ENCODE peak calls at places on chromosomes 16 and 17, in nine cellular contexts. H is coronary artery; Y is CD8-positive, alpha-beta T cell; F is transverse colon; V is A549; I is PC-3; Q is aorta; J is breast epithelium; B is body of pancreas. O is an unnamed sample.

GRCh38 chr17:70523407-70523806 is 354.1 kb downstream of the KCNJ2 start:
- DNase-seq in Y (no peak), J (no peak), I (peak), B (no peak), Q (no peak), V (no peak), F (no peak), H (no peak), O (no peak)

GRCh38 chr17:9252525-9252924 is 231.2 kb downstream of the NTN1 start:
- DNase-seq in F (no peak), I (no peak), H (no peak), J (no peak), Y (no peak), Q (no peak), B (no peak), V (no peak), O (peak)

GRCh38 chr17:80647746-80648145 is 103.1 kb downstream of the RPTOR start:
- DNase-seq in H (no peak), Q (no peak), F (no peak), I (peak), V (no peak), Y (no peak), B (no peak), J (no peak), O (no peak)

GRCh38 chr17:58504826-58505351 is 9.5 kb downstream of the MTMR4 start:
- DNase-seq in H (no peak), Y (no peak), I (no peak), V (no peak), Q (no peak), J (no peak), F (peak), B (no peak), O (no peak)

GRCh38 chr16:57341062-57341440 is 17.5 kb upstream of the CCL22 start:
- DNase-seq in V (no peak), J (no peak), Q (no peak), Y (no peak), F (no peak), I (no peak), B (no peak), H (no peak), O (no peak)

GRCh38 chr16:23742761-23743160 is 12.1 kb upstream of the CHP2 start:
- DNase-seq in Y (no peak), F (no peak), I (no peak), H (no peak), J (no peak), B (no peak), V (no peak), Q (no peak), O (no peak)

GRCh38 chr16:50453446-50453845 is 84.7 kb upstream of the BRD7 start:
- DNase-seq in Y (no peak), F (no peak), J (no peak), H (no peak), Q (no peak), V (no peak), B (no peak), I (no peak), O (no peak)

GRCh38 chr17:67293251-67294203 is 48.5 kb upstream of the HELZ start:
- DNase-seq in Q (peak), Y (peak), B (peak), I (peak), J (peak), F (peak), V (peak), H (peak), O (peak)

GRCh38 chr17:20156196-20157077 is 147.3 kb downstream of the SPECC1 start:
- DNase-seq in B (peak), I (peak), V (peak), F (peak), J (no peak), Y (no peak), H (no peak), Q (peak), O (peak)

GRCh38 chr17:62781826-62782225 is 26.3 kb downstream of the MARCHF10 start:
- DNase-seq in B (no peak), H (no peak), F (no peak), V (peak), Q (no peak), Y (no peak), J (no peak), I (peak), O (no peak)

GRCh38 chr17:20307325-20307910 is 159.9 kb downstream of the LGALS9B start:
- DNase-seq in Q (no peak), I (no peak), J (no peak), Y (no peak), F (no peak), H (no peak), B (no peak), V (no peak), O (no peak)

GRCh38 chr17:78484300-78485159 is 92.7 kb downstream of the DNAH17 start:
- DNase-seq in B (no peak), F (peak), I (no peak), H (no peak), V (peak), Q (no peak), Y (peak), J (no peak), O (peak)

GRCh38 chr17:50476545-50477315 is 1.9 kb upstream of the RSAD1 start:
- DNase-seq in Y (no peak), J (no peak), B (peak), I (no peak), H (no peak), F (peak), V (no peak), Q (no peak), O (no peak)

GRCh38 chr16:4410335-4411075 is 5.9 kb downstream of the CORO7 start:
- DNase-seq in I (peak), V (no peak), H (no peak), B (peak), J (peak), F (peak), Q (peak), Y (no peak), O (no peak)

GRCh38 chr17:1398900-1399299 is 1.1 kb downstream of the YWHAE start:
- DNase-seq in H (no peak), Q (no peak), J (no peak), Y (no peak), V (peak), F (peak), B (peak), I (no peak), O (no peak)

GRCh38 chr16:49952386-49952785 is 72.6 kb upstream of the CNEP1R1 start:
- DNase-seq in Y (no peak), B (no peak), F (no peak), V (peak), H (no peak), Q (no peak), J (no peak), I (peak), O (no peak)

GRCh38 chr17:75864448-75864871 is 9.3 kb upstream of the WBP2 start:
- DNase-seq in J (no peak), B (peak), Q (peak), V (no peak), Y (no peak), F (peak), H (peak), I (no peak), O (no peak)

GRCh38 chr16:5790512-5790911 is 692.9 kb upstream of the EEF2KMT start:
- DNase-seq in F (no peak), J (no peak), H (no peak), Q (no peak), I (no peak), Y (no peak), B (no peak), V (no peak), O (no peak)

GRCh38 chr17:7004398-7005253 is 7.8 kb upstream of the RNASEK start:
- DNase-seq in I (peak), Q (peak), H (no peak), Y (no peak), B (peak), J (no peak), F (no peak), V (peak), O (peak)

GRCh38 chr16:77789646-77790370 is 1.4 kb downstream of the VAT1L start:
- DNase-seq in B (no peak), F (no peak), V (no peak), Y (no peak), I (no peak), Q (no peak), H (no peak), J (no peak), O (no peak)

GRCh38 chr16:82088483-82088882 is 53.4 kb downstream of the HSD17B2 start:
- DNase-seq in H (no peak), V (no peak), Y (no peak), Q (no peak), I (no peak), B (no peak), J (no peak), F (no peak), O (no peak)

DNA sequence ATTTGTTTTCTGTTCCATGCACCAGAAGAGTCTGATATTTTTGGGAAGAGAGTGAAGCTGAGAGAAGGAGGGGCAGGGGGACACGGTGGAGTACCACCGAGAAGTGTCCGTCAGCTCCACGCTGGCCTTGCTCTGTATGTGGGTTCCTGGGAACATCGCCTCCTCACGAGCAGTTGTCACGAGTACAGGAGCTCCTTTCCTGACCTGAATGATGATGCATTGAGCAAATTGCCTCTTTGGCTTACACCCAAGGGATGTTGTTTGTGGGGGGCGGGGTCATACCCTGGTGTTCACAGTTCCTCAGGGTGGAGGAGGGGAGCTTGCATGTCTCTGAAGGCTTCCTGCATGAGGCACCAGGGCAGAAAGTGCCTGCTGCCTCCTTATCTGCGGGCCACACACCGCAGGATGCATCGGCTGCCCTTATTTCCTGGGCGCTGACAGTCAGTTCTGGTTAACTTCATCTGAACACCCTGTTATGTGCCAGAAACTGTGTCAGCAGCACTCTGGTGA is 36.2 kb downstream of the RGS9 start:
- DNase-seq in V (peak), Y (peak), I (peak), J (no peak), H (no peak), F (peak), B (peak), Q (peak), O (peak)
- H3K27ac ChIP-seq in V (peak), Y (no peak), I (no peak), J (no peak), H (no peak), F (no peak), B (no peak), Q (no peak), O (peak)

GRCh38 chr17:73307130-73307529 is 4.7 kb downstream of the CDC42EP4 start:
- DNase-seq in J (no peak), B (peak), H (no peak), V (no peak), I (peak), Y (no peak), Q (no peak), F (peak), O (no peak)

GRCh38 chr17:73305845-73306836 is 5.7 kb downstream of the CDC42EP4 start:
- DNase-seq in Q (no peak), B (no peak), F (no peak), J (no peak), V (no peak), I (no peak), H (no peak), Y (no peak), O (no peak)

GRCh38 chr17:73304971-73305786 is 6.6 kb downstream of the CDC42EP4 start:
- DNase-seq in J (no peak), I (peak), B (peak), Y (no peak), Q (peak), V (peak), H (peak), F (peak), O (no peak)

GRCh38 chr17:73309727-73310555 is 1.9 kb downstream of the CDC42EP4 start:
- DNase-seq in Y (no peak), J (no peak), H (peak), V (no peak), Q (no peak), F (peak), I (no peak), B (peak), O (no peak)

GRCh38 chr17:73308017-73308823 is 3.6 kb downstream of the CDC42EP4 start:
- DNase-seq in Q (peak), V (peak), Y (no peak), B (peak), J (peak), I (peak), H (peak), F (peak), O (no peak)
- H3K27ac ChIP-seq in Q (peak), V (peak), Y (no peak), B (peak), J (peak), I (peak), H (peak), F (peak), O (no peak)

DNA sequence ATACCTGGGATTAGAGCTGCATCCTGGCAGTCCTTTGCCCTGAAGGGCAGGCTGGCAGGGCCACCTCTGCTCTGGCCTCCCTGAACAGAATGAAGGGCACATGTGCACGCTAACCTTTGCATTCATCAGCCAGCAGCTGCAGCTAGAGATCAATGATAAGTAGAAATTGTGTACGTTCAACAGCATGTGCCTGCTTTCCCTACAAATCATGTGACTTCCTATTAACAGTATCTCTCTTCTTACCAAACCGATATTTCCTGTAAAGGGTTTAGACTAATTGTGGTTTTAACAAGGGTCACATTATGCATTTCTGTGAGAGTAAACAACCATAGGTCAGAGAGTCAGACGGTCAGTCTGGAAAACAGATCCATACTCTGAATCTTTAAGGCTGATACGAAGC is 219.5 kb downstream of the MAF start:
- DNase-seq in J (no peak), Q (no peak), Y (no peak), F (no peak), H (no peak), B (no peak), V (no peak), I (no peak), O (no peak)
- H3K27ac ChIP-seq in J (no peak), Q (no peak), Y (peak), F (no peak), H (no peak), B (no peak), V (no peak), I (no peak), O (no peak)

GRCh38 chr16:85653226-85653917 is 35.4 kb downstream of the GINS2 start:
- DNase-seq in V (no peak), B (no peak), J (no peak), I (no peak), Q (no peak), Y (no peak), F (no peak), H (no peak), O (no peak)
- H3K27ac ChIP-seq in V (no peak), B (peak), J (peak), I (no peak), Q (no peak), Y (no peak), F (peak), H (peak), O (no peak)

GRCh38 chr17:66184392-66184791 is 7.5 kb downstream of the CEP112 start:
- DNase-seq in F (no peak), H (no peak), Q (no peak), Y (no peak), I (no peak), B (no peak), V (no peak), J (no peak), O (no peak)
- H3K27ac ChIP-seq in F (no peak), H (no peak), Q (no peak), Y (no peak), I (no peak), B (no peak), V (no peak), J (no peak), O (no peak)

GRCh38 chr17:4971826-4972225 is 4.2 kb upstream of the SPAG7 start:
- DNase-seq in I (no peak), B (no peak), H (no peak), Q (no peak), Y (no peak), V (no peak), J (no peak), F (no peak), O (no peak)

GRCh38 chr17:4968916-4969550 is 1.4 kb upstream of the SPAG7 start:
- DNase-seq in H (no peak), I (peak), B (peak), J (no peak), Y (no peak), F (no peak), V (peak), Q (no peak), O (no peak)

GRCh38 chr17:4969551-4970231 is 2.1 kb upstream of the SPAG7 start:
- DNase-seq in Y (no peak), B (no peak), J (no peak), V (no peak), F (no peak), Q (no peak), I (no peak), H (no peak), O (no peak)

GRCh38 chr17:4968166-4968915 is 724 bp upstream of the SPAG7 start:
- DNase-seq in J (no peak), F (no peak), I (no peak), Q (peak), V (no peak), B (no peak), H (no peak), Y (no peak), O (peak)

DNA sequence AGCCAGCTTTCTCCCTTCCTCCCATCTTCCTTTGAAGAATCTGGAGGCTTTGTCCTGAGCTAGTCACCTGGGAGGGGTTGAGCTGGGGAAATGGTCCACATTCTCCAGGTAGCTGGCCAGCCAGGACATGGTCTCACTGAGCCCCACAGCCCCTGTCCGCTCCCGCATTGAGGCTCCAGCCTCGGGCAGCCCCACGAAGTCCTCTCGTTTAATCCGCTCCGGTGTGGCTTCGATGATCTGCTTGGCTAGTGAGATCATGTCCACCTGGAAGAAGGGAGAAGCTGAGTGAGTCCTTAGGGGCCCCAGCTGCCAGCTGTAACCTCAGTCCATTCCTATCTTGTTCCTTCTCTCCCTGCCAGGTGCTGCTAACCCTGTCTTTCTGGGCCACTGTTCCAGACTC is 2.7 kb upstream of the SPAG7 start:
- DNase-seq in J (no peak), V (no peak), B (no peak), Y (no peak), H (no peak), Q (no peak), I (no peak), F (no peak), O (no peak)
- H3K27ac ChIP-seq in J (peak), V (no peak), B (no peak), Y (no peak), H (peak), Q (no peak), I (no peak), F (peak), O (no peak)

GRCh38 chr16:30694926-30695678 is 3.9 kb upstream of the SRCAP start:
- DNase-seq in V (no peak), Y (no peak), J (no peak), B (no peak), F (no peak), I (no peak), H (no peak), Q (no peak), O (no peak)
- H3K27ac ChIP-seq in V (no peak), Y (no peak), J (no peak), B (no peak), F (no peak), I (no peak), H (no peak), Q (no peak), O (no peak)

O was measured in naive thymus-derived CD4-positive, alpha-beta T cell.